ENCODE peak calls at places on chromosomes 11 and 22, in eight cellular contexts. B is NCI-H1105, F is amygdala, W is NCI-H774, A is substantia nigra, U is OCI-LY7, R is GM13977, E is AG04450. P is an unnamed sample.

GRCh38 chr11:31582697-31583096 is 73.1 kb downstream of the ELP4 start:
- DNase-seq in B (no peak), E (no peak), W (no peak), U (no peak), A (no peak), F (no peak), R (no peak), P (no peak)

GRCh38 chr22:31075961-31076360 is 5.2 kb upstream of the SMTN start:
- DNase-seq in E (no peak), U (no peak), B (no peak), W (no peak), F (no peak), A (no peak), R (no peak), P (no peak)

GRCh38 chr11:47408598-47409439 is 429 bp downstream of the SLC39A13 start:
- DNase-seq in A (no peak), E (peak; percentile 66), F (no peak), W (no peak), U (no peak), R (no peak), B (no peak), P (peak; percentile 59)

GRCh38 chr22:32478994-32479393 is 4.4 kb downstream of the FBXO7 start:
- DNase-seq in W (no peak), E (no peak), A (no peak), U (no peak), B (no peak), F (no peak), R (no peak), P (no peak)

GRCh38 chr22:24099661-24100060 is 81.6 kb upstream of the SUSD2 start:
- DNase-seq in W (no peak), E (no peak), A (no peak), R (no peak), B (no peak), F (no peak), U (no peak), P (no peak)

GRCh38 chr11:117591316-117592039 is 205.5 kb downstream of the DSCAML1 start:
- DNase-seq in E (no peak), W (no peak), U (no peak), B (no peak), A (no peak), R (no peak), F (no peak), P (no peak)

GRCh38 chr11:57668467-57668890 is 565 bp downstream of the ZDHHC5 start:
- DNase-seq in E (no peak), W (no peak), R (no peak), B (no peak), F (no peak), U (peak; percentile 62), A (no peak), P (no peak)

GRCh38 chr22:29603358-29604191 is at the start of gene NF2:
- DNase-seq in E (peak; percentile 98), R (peak; percentile 99), B (peak; percentile 98), W (peak; percentile 95), F (peak; percentile 99), U (peak; percentile 99), A (peak; percentile 99), P (peak; percentile 98)

GRCh38 chr11:10400856-10401255 is 54.2 kb upstream of the AMPD3 start:
- DNase-seq in A (no peak), F (no peak), R (no peak), E (no peak), W (no peak), U (no peak), B (no peak), P (no peak)

GRCh38 chr22:38872831-38873248 is 824 bp upstream of the CBX6 start:
- DNase-seq in E (no peak), A (no peak), B (peak; percentile 53), W (peak; percentile 5), R (peak; percentile 17), F (no peak), U (no peak), P (no peak)

GRCh38 chr22:20405931-20406685 is 12.2 kb downstream of the ZNF74 start:
- DNase-seq in F (no peak), E (no peak), R (no peak), W (no peak), B (no peak), A (no peak), U (no peak), P (no peak)

GRCh38 chr22:32561163-32561562 is 86.6 kb downstream of the FBXO7 start:
- DNase-seq in F (no peak), B (no peak), W (no peak), R (no peak), A (no peak), U (no peak), E (no peak), P (no peak)

GRCh38 chr22:19571995-19572394 is 47.8 kb upstream of the CLDN5 start:
- DNase-seq in R (no peak), W (no peak), U (no peak), E (no peak), F (no peak), B (no peak), A (no peak), P (no peak)

GRCh38 chr11:77379917-77380316 is 78.4 kb upstream of the GDPD4 start:
- DNase-seq in F (no peak), U (no peak), A (no peak), W (no peak), E (no peak), R (no peak), B (no peak), P (no peak)

GRCh38 chr11:12086271-12087074 is 23.9 kb upstream of the MICAL2 start:
- DNase-seq in R (no peak), F (no peak), W (no peak), E (peak; percentile 89), U (no peak), B (no peak), A (no peak), P (peak; percentile 82)

GRCh38 chr22:31099386-31099785 is 8.0 kb downstream of the SELENOM start:
- DNase-seq in W (no peak), U (no peak), R (no peak), B (no peak), F (no peak), E (no peak), A (no peak), P (no peak)

GRCh38 chr22:29458551-29458950 is 20.2 kb downstream of the RFPL1 start:
- DNase-seq in B (no peak), R (no peak), W (no peak), A (no peak), U (no peak), F (no peak), E (no peak), P (no peak)

GRCh38 chr11:114478768-114479167 is 39.5 kb downstream of the REXO2 start:
- DNase-seq in E (no peak), B (no peak), A (no peak), F (no peak), W (no peak), U (no peak), R (no peak), P (no peak)

GRCh38 chr11:74388678-74389327 is 9.4 kb downstream of the PGM2L1 start:
- DNase-seq in A (no peak), F (no peak), B (peak; percentile 53), E (no peak), U (peak; percentile 63), W (peak; percentile 61), R (peak; percentile 60), P (no peak)

GRCh38 chr22:45908961-45909360 is 68.0 kb downstream of the WNT7B start:
- DNase-seq in U (peak; percentile 6), W (no peak), R (no peak), F (no peak), A (no peak), B (no peak), E (no peak), P (no peak)

GRCh38 chr11:102582140-102582539 is 43.0 kb downstream of the MMP20 start:
- DNase-seq in E (no peak), U (no peak), W (no peak), F (no peak), B (no peak), A (no peak), R (no peak), P (no peak)

GRCh38 chr11:848988-849824 is 6.6 kb downstream of the TSPAN4 start:
- DNase-seq in A (no peak), B (peak; percentile 79), U (peak; percentile 47), W (no peak), R (peak; percentile 91), F (no peak), E (no peak), P (no peak)

GRCh38 chr11:94674005-94674491 is 94.1 kb upstream of the AMOTL1 start:
- DNase-seq in W (no peak), A (no peak), B (peak; percentile 67), U (no peak), F (no peak), R (no peak), E (no peak), P (no peak)

GRCh38 chr11:27857014-27857413 is 156.8 kb upstream of the BDNF start:
- DNase-seq in W (no peak), U (peak; percentile 1), F (no peak), B (no peak), R (no peak), A (no peak), E (no peak), P (no peak)

GRCh38 chr11:107078375-107078774 is 60.1 kb upstream of the GUCY1A2 start:
- DNase-seq in R (no peak), A (no peak), E (no peak), U (no peak), W (no peak), B (no peak), F (no peak), P (no peak)

GRCh38 chr22:43326342-43326825 is 16.8 kb downstream of the SCUBE1 start:
- DNase-seq in B (no peak), A (no peak), F (no peak), U (no peak), W (no peak), E (no peak), R (no peak), P (peak; percentile 92)

P was measured in retinal pigment epithelial cell.